ENCODE peak calls at places on chromosomes 2 and 18, in six cellular contexts. One of them, this sample, is unnamed.

GRCh38 chr2:177596866-177597265 is 204.3 kb downstream of the AGPS start:
- DNase-seq in AG09309: no peak
- DNase-seq in GM20000: no peak
- DNase-seq in psoas muscle: no peak
- DNase-seq in K562: no peak
- DNase-seq in tibial nerve: no peak
- DNase-seq in this sample: no peak

GRCh38 chr18:56036673-56037072 is 448.7 kb upstream of the TCF4 start:
- DNase-seq in AG09309: no peak
- DNase-seq in GM20000: no peak
- DNase-seq in psoas muscle: no peak
- DNase-seq in K562: no peak
- DNase-seq in tibial nerve: no peak
- DNase-seq in this sample: no peak

GRCh38 chr2:95337829-95338228 is 40.7 kb downstream of the KCNIP3 start:
- DNase-seq in AG09309: no peak
- DNase-seq in GM20000: no peak
- DNase-seq in psoas muscle: peak
- DNase-seq in K562: no peak
- DNase-seq in tibial nerve: no peak
- DNase-seq in this sample: no peak

GRCh38 chr2:20224716-20225293 is at the start of gene SDC1:
- DNase-seq in AG09309: peak
- DNase-seq in GM20000: peak
- DNase-seq in psoas muscle: peak
- DNase-seq in K562: peak
- DNase-seq in tibial nerve: no peak
- DNase-seq in this sample: no peak

GRCh38 chr2:132547089-132547687 is 122.8 kb downstream of the LYPD1 start:
- DNase-seq in AG09309: peak
- DNase-seq in GM20000: peak
- DNase-seq in psoas muscle: peak
- DNase-seq in K562: peak
- DNase-seq in tibial nerve: peak
- DNase-seq in this sample: peak

GRCh38 chr18:46587568-46587967 is 69.5 kb downstream of the LOXHD1 start:
- DNase-seq in AG09309: no peak
- DNase-seq in GM20000: no peak
- DNase-seq in psoas muscle: no peak
- DNase-seq in K562: no peak
- DNase-seq in tibial nerve: no peak
- DNase-seq in this sample: no peak

GRCh38 chr18:75592527-75592926 is 165.0 kb upstream of the SMIM21 start:
- DNase-seq in AG09309: no peak
- DNase-seq in GM20000: no peak
- DNase-seq in psoas muscle: no peak
- DNase-seq in K562: no peak
- DNase-seq in tibial nerve: no peak
- DNase-seq in this sample: no peak

GRCh38 chr2:241808701-241809382 is at the start of gene NEU4:
- DNase-seq in AG09309: no peak
- DNase-seq in GM20000: peak
- DNase-seq in psoas muscle: peak
- DNase-seq in K562: peak
- DNase-seq in tibial nerve: no peak
- DNase-seq in this sample: no peak

GRCh38 chr2:20165677-20166509 is 59.0 kb downstream of the SDC1 start:
- DNase-seq in AG09309: no peak
- DNase-seq in GM20000: no peak
- DNase-seq in psoas muscle: no peak
- DNase-seq in K562: no peak
- DNase-seq in tibial nerve: no peak
- DNase-seq in this sample: no peak

GRCh38 chr2:239278361-239278760 is 122.5 kb downstream of the HDAC4 start:
- DNase-seq in AG09309: no peak
- DNase-seq in GM20000: no peak
- DNase-seq in psoas muscle: no peak
- DNase-seq in K562: no peak
- DNase-seq in tibial nerve: no peak
- DNase-seq in this sample: no peak

GRCh38 chr2:231235217-231235616 is 36.8 kb downstream of the ARMC9 start:
- DNase-seq in AG09309: no peak
- DNase-seq in GM20000: no peak
- DNase-seq in psoas muscle: no peak
- DNase-seq in K562: peak
- DNase-seq in tibial nerve: no peak
- DNase-seq in this sample: no peak

GRCh38 chr2:178413472-178414265 is 37.3 kb downstream of the PRKRA start:
- DNase-seq in AG09309: no peak
- DNase-seq in GM20000: peak
- DNase-seq in psoas muscle: peak
- DNase-seq in K562: peak
- DNase-seq in tibial nerve: peak
- DNase-seq in this sample: peak

GRCh38 chr18:13589316-13589715 is 137.0 kb downstream of the FAM210A start:
- DNase-seq in AG09309: no peak
- DNase-seq in GM20000: no peak
- DNase-seq in psoas muscle: no peak
- DNase-seq in K562: no peak
- DNase-seq in tibial nerve: no peak
- DNase-seq in this sample: no peak

GRCh38 chr2:230738391-230738811 is 25.8 kb downstream of the CAB39 start:
- DNase-seq in AG09309: no peak
- DNase-seq in GM20000: no peak
- DNase-seq in psoas muscle: no peak
- DNase-seq in K562: no peak
- DNase-seq in tibial nerve: no peak
- DNase-seq in this sample: no peak

GRCh38 chr18:52510139-52510538 is 170.1 kb downstream of the DCC start:
- DNase-seq in AG09309: no peak
- DNase-seq in GM20000: no peak
- DNase-seq in psoas muscle: no peak
- DNase-seq in K562: no peak
- DNase-seq in tibial nerve: no peak
- DNase-seq in this sample: no peak

GRCh38 chr2:172489682-172490081 is 62.3 kb downstream of the ITGA6 start:
- DNase-seq in AG09309: peak
- DNase-seq in GM20000: no peak
- DNase-seq in psoas muscle: no peak
- DNase-seq in K562: no peak
- DNase-seq in tibial nerve: no peak
- DNase-seq in this sample: no peak

GRCh38 chr2:57892920-57893319 is 153.7 kb upstream of the VRK2 start:
- DNase-seq in AG09309: no peak
- DNase-seq in GM20000: peak
- DNase-seq in psoas muscle: no peak
- DNase-seq in K562: no peak
- DNase-seq in tibial nerve: no peak
- DNase-seq in this sample: no peak

GRCh38 chr2:50529600-50530218 is 502.2 kb downstream of the NRXN1 start:
- DNase-seq in AG09309: peak
- DNase-seq in GM20000: peak
- DNase-seq in psoas muscle: no peak
- DNase-seq in K562: peak
- DNase-seq in tibial nerve: no peak
- DNase-seq in this sample: peak

GRCh38 chr2:120710256-120710655 is 25.4 kb upstream of the GLI2 start:
- DNase-seq in AG09309: peak
- DNase-seq in GM20000: no peak
- DNase-seq in psoas muscle: no peak
- DNase-seq in K562: no peak
- DNase-seq in tibial nerve: no peak
- DNase-seq in this sample: no peak

GRCh38 chr2:199760574-199760973 is 90.4 kb downstream of the FTCDNL1 start:
- DNase-seq in AG09309: no peak
- DNase-seq in GM20000: no peak
- DNase-seq in psoas muscle: no peak
- DNase-seq in K562: no peak
- DNase-seq in tibial nerve: no peak
- DNase-seq in this sample: no peak
- TF ChIP-seq CTCF in AG09309: no peak
- TF ChIP-seq CTCF in GM20000: no peak
- TF ChIP-seq CTCF in psoas muscle: no peak
- TF ChIP-seq CTCF in K562: no peak
- TF ChIP-seq CTCF in tibial nerve: no peak
- TF ChIP-seq CTCF in this sample: no peak

GRCh38 chr2:54914637-54915036 is 135.6 kb downstream of the RTN4 start:
- DNase-seq in AG09309: no peak
- DNase-seq in GM20000: no peak
- DNase-seq in psoas muscle: no peak
- DNase-seq in K562: no peak
- DNase-seq in tibial nerve: no peak
- DNase-seq in this sample: no peak
- TF ChIP-seq CTCF in AG09309: no peak
- TF ChIP-seq CTCF in GM20000: no peak
- TF ChIP-seq CTCF in psoas muscle: no peak
- TF ChIP-seq CTCF in K562: no peak
- TF ChIP-seq CTCF in tibial nerve: no peak
- TF ChIP-seq CTCF in this sample: no peak

DNA sequence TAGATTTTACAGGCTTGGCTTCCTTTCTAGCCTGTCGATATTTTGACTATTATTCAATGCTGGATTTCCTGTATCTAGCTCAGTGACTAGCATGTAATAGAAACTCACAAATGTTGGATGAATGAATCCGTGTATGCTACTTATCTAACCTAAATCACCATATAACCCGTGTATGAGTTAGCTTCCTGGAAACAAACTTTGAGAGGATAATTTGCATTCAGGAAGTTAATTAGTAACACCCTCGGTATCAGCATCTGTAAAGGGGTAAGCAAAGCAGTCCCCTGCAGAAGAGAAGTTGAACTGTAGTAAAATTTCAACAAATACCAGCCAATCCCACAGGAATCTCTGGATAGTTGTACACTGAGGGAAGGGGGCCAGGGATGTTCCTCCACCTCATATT is 269.4 kb upstream of the LRATD1 start:
- DNase-seq in AG09309: no peak
- DNase-seq in GM20000: no peak
- DNase-seq in psoas muscle: no peak
- DNase-seq in K562: no peak
- DNase-seq in tibial nerve: no peak
- DNase-seq in this sample: no peak
- TF ChIP-seq CTCF in AG09309: no peak
- TF ChIP-seq CTCF in GM20000: no peak
- TF ChIP-seq CTCF in psoas muscle: no peak
- TF ChIP-seq CTCF in K562: no peak
- TF ChIP-seq CTCF in tibial nerve: no peak
- TF ChIP-seq CTCF in this sample: no peak

GRCh38 chr2:63050186-63050915 is at the start of gene OTX1:
- DNase-seq in AG09309: no peak
- DNase-seq in GM20000: peak
- DNase-seq in psoas muscle: peak
- DNase-seq in K562: peak
- DNase-seq in tibial nerve: no peak
- DNase-seq in this sample: peak

GRCh38 chr2:63048367-63049171 is 2.1 kb upstream of the OTX1 start:
- DNase-seq in AG09309: no peak
- DNase-seq in GM20000: peak
- DNase-seq in psoas muscle: no peak
- DNase-seq in K562: no peak
- DNase-seq in tibial nerve: no peak
- DNase-seq in this sample: no peak

GRCh38 chr2:63047193-63047533 is 3.5 kb upstream of the OTX1 start:
- DNase-seq in AG09309: no peak
- DNase-seq in GM20000: no peak
- DNase-seq in psoas muscle: no peak
- DNase-seq in K562: no peak
- DNase-seq in tibial nerve: no peak
- DNase-seq in this sample: no peak

GRCh38 chr2:63049291-63050185 is 1.1 kb upstream of the OTX1 start:
- DNase-seq in AG09309: no peak
- DNase-seq in GM20000: peak
- DNase-seq in psoas muscle: no peak
- DNase-seq in K562: no peak
- DNase-seq in tibial nerve: no peak
- DNase-seq in this sample: no peak

DNA sequence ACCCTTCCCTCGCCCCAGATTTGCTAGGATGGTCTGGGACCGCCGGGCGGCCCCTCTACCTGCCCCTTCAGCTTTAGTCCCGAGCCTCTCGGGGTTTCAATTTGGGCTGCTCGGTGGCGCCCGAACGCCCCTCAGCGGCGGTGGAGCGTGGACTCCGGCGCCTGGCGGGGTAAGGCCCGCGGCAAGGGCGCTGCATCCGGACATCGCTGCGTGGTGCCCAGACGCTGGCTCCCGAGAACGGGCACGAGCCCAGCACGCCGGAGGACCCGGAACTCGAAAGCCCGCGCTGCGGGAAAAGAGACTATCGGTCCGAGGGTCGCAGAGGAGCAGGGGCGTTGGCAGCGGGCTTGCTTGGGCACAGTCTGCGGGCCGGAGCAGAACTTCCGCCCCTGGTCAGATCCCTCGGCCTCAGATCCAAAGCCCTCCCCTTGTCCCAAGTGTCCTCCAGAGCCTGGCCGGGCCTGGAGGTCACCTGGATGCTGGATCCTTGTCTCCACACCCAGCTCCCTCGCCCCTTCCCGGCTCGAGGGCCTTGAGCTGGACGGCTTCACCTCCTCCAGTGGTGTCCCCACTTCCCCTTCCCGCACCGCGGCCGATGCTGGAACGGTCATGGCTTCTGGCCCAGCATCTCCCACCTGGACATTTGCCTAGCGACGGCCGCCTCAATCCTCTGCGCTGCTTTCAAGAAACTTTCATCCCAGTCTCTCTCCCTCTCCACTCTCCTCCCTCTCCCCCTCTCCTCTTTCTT is 2.9 kb upstream of the OTX1 start:
- DNase-seq in AG09309: no peak
- DNase-seq in GM20000: peak
- DNase-seq in psoas muscle: peak
- DNase-seq in K562: no peak
- DNase-seq in tibial nerve: no peak
- DNase-seq in this sample: no peak
- TF ChIP-seq CTCF in AG09309: no peak
- TF ChIP-seq CTCF in GM20000: peak
- TF ChIP-seq CTCF in psoas muscle: no peak
- TF ChIP-seq CTCF in K562: no peak
- TF ChIP-seq CTCF in tibial nerve: no peak
- TF ChIP-seq CTCF in this sample: no peak

GRCh38 chr2:211503198-211503597 is 946.8 kb downstream of the CPS1 start:
- DNase-seq in AG09309: no peak
- DNase-seq in GM20000: no peak
- DNase-seq in psoas muscle: no peak
- DNase-seq in K562: no peak
- DNase-seq in tibial nerve: no peak
- DNase-seq in this sample: no peak

GRCh38 chr2:211498551-211499205 is 942.3 kb downstream of the CPS1 start:
- DNase-seq in AG09309: no peak
- DNase-seq in GM20000: no peak
- DNase-seq in psoas muscle: no peak
- DNase-seq in K562: no peak
- DNase-seq in tibial nerve: no peak
- DNase-seq in this sample: no peak

GRCh38 chr2:211503856-211504255 is 947.5 kb downstream of the CPS1 start:
- DNase-seq in AG09309: no peak
- DNase-seq in GM20000: no peak
- DNase-seq in psoas muscle: no peak
- DNase-seq in K562: no peak
- DNase-seq in tibial nerve: no peak
- DNase-seq in this sample: no peak
- TF ChIP-seq CTCF in AG09309: no peak
- TF ChIP-seq CTCF in GM20000: peak
- TF ChIP-seq CTCF in psoas muscle: no peak
- TF ChIP-seq CTCF in K562: no peak
- TF ChIP-seq CTCF in tibial nerve: no peak
- TF ChIP-seq CTCF in this sample: peak